ENCODE peak calls at places on chromosomes 4 and X, in ten cellular contexts. Y is heart right ventricle, W is colonic mucosa, O is sigmoid colon, B is tibial artery, Q is A673, R is endodermal cell, A is bronchial epithelial cell, H is heart left ventricle, P is cardiac muscle cell. X is an unnamed sample. For H3K27me3, the result is how much of the 10 kb centered on the place peaks cover.

GRCh38 chrX:71637253-71637618 is 18.9 kb upstream of the CXCR3 start:
- DNase-seq in Q (no peak), P (no peak), A (peak), R (no peak), Y (no peak), W (no peak), O (no peak), B (no peak), H (no peak), X (peak)

GRCh38 chrX:71909956-71910355 is 689 bp upstream of the NHSL2 start:
- DNase-seq in P (peak), W (no peak), H (peak), O (peak), Y (peak), B (peak), R (peak), A (no peak), Q (peak), X (no peak)

GRCh38 chrX:115652221-115652620 is 91.2 kb downstream of the PLS3 start:
- DNase-seq in B (no peak), Q (no peak), Y (no peak), H (no peak), P (peak), A (no peak), R (no peak), W (no peak), O (no peak), X (peak)

GRCh38 chrX:39063037-39063436 is 261.8 kb downstream of the MID1IP1 start:
- DNase-seq in O (no peak), H (no peak), Q (no peak), A (peak), Y (no peak), P (peak), W (peak), R (no peak), B (peak), X (peak)

GRCh38 chrX:154019633-154020499 is at the start of gene IRAK1:
- DNase-seq in R (peak), W (peak), Y (peak), A (peak), H (peak), B (peak), Q (peak), P (peak), O (no peak), X (peak)

GRCh38 chr4:98662055-98662453 is 3.6 kb upstream of the TSPAN5 start:
- DNase-seq in R (no peak), Q (no peak), W (no peak), B (no peak), A (no peak), P (no peak), O (no peak), Y (no peak), H (no peak), X (no peak)

GRCh38 chr4:137819964-137820383 is 287.7 kb upstream of the PCDH18 start:
- DNase-seq in R (peak), W (no peak), Y (no peak), H (no peak), O (no peak), B (no peak), P (peak), A (peak), Q (peak), X (peak)

GRCh38 chr4:144699565-144699964 is 53.6 kb downstream of the HHIP start:
- DNase-seq in Y (no peak), H (no peak), B (no peak), O (no peak), A (peak), P (peak), W (no peak), R (no peak), Q (peak), X (peak)

GRCh38 chr4:86957214-86957613 is 22.4 kb downstream of the AFF1 start:
- DNase-seq in O (no peak), W (no peak), Q (no peak), B (no peak), P (peak), R (no peak), A (peak), H (no peak), Y (no peak), X (peak)

GRCh38 chr4:65917486-65917885 is 247.2 kb upstream of the EPHA5 start:
- DNase-seq in R (no peak), Q (no peak), O (no peak), W (no peak), H (no peak), Y (no peak), B (no peak), A (no peak), P (peak), X (peak)

GRCh38 chr4:183747931-183748664 is 89.0 kb downstream of the TRAPPC11 start:
- DNase-seq in O (no peak), Q (peak), B (no peak), R (no peak), W (peak), H (no peak), P (no peak), Y (no peak), A (no peak), X (no peak)

GRCh38 chr4:53706422-53707032 is 115.2 kb upstream of the LNX1 start:
- DNase-seq in H (no peak), B (no peak), A (peak), Q (peak), W (peak), R (peak), P (peak), O (no peak), Y (no peak), X (peak)

GRCh38 chrX:86047174-86047991 is at the start of gene CHM:
- DNase-seq in Q (peak), H (no peak), P (peak), A (peak), O (peak), R (peak), W (peak), B (peak), Y (peak), X (peak)

GRCh38 chr4:96524311-96524875 is 684.5 kb downstream of the PDHA2 start:
- DNase-seq in B (no peak), O (no peak), W (no peak), A (no peak), R (peak), H (no peak), Q (no peak), Y (no peak), P (no peak), X (no peak)

GRCh38 chr4:94974773-94975172 is 217.0 kb downstream of the BMPR1B start:
- DNase-seq in O (no peak), R (no peak), H (no peak), W (no peak), A (peak), P (peak), B (no peak), Y (no peak), Q (no peak), X (peak)
- TF ChIP-seq CTCF in O (no peak), R (no peak), H (no peak), W (no peak), A (no peak), P (no peak), B (no peak), Y (no peak), Q (no peak), X (no peak)

DNA sequence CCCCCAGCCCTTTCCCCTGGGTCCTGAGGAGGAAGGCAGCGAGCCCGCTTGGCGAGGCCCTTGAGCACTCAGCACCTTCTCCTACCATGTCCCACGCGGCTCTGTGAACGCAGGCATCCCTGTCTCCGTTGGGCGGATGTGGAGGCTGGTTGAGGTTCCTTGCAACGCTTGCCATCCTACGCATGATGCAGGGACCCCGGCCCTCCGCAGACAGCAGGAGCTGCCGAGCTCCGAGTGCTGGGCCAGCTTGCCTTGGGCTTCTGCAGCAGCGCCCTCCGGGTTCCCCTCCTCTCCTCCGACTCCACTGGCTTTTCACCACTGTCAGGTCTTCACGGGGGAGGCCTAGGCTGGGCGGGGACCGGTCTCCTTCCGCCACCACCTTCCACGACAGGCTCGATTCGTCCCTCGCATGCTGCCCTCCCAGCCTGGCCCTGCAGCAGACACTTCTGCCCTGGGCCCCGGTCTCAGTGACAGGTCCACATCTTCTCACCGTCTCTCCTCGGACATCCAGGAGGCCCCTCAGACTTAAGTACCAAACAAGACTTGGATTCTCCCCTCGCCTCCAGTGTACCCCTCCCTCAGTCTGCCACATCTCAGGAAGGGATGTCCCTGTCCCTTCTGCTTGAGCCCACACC is 67.6 kb upstream of the HGFAC start:
- DNase-seq in P (no peak), A (no peak), W (no peak), O (peak), H (no peak), B (no peak), R (no peak), Q (no peak), Y (no peak), X (no peak)
- H3K27me3 ChIP-seq in P (under half), A (under half), W (under half), O (under half), H (under half), B (under half), R (under half), Q (under half), Y (under half), X (under half)

DNA sequence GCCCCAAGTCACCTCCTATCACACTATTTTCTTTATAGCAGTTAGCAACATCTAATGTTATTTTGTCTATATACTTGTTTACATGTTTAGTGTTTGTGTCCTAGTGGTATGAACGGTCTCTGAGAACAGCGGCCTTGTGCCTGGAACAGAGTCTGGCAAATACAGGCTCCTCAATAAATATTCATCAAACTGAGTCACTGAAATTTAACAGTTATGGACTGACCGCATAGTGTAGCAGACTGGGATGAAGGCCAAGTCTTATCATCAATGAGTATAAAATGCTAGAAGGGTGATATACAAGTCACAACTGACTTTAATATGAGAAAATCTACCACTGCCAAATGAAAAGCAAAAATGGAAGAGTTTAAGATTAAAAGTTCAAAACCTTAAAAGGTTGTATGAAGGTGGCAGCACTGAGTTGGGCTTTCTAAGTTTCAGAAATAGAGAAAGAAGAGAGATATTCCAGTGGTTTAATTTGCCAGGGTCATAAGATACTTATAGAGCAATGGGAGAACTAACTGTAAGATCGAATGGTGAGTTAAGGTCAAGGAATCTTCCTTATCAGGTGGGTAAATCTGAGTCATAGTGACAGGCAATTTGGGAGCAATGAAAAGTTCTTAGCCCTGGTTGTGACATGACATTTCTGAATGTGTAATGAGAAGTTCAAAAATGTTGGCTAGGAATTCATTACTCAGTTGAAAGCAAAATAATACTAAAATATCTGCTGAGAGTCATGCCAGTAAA is 34.9 kb downstream of the ELOVL6 start:
- DNase-seq in R (no peak), W (no peak), P (peak), Y (no peak), H (no peak), A (peak), Q (no peak), B (no peak), O (no peak), X (peak)
- TF ChIP-seq CTCF in R (no peak), W (no peak), P (peak), Y (no peak), H (no peak), A (no peak), Q (no peak), B (no peak), O (no peak), X (peak)

GRCh38 chr4:188986271-188986689 is 847.0 kb downstream of the TRIML1 start:
- DNase-seq in H (no peak), R (no peak), W (no peak), P (no peak), A (peak), Q (peak), Y (no peak), B (no peak), O (no peak), X (peak)
- H3K27me3 ChIP-seq in H (under half), R (under half), W (under half), P (under half), A (under half), Q (under half), Y (under half), B (under half), O (under half), X (under half)

GRCh38 chr4:37798616-37799015 is 27.9 kb upstream of the PGM2 start:
- DNase-seq in Y (no peak), P (no peak), R (no peak), W (no peak), O (no peak), Q (no peak), A (no peak), H (no peak), B (no peak), X (no peak)

GRCh38 chr4:37803348-37803973 is 23.0 kb upstream of the PGM2 start:
- DNase-seq in H (no peak), R (no peak), W (no peak), A (peak), Q (peak), B (no peak), O (no peak), P (peak), Y (no peak), X (peak)

GRCh38 chr4:37805091-37805490 is 21.4 kb upstream of the PGM2 start:
- DNase-seq in H (no peak), W (no peak), Y (no peak), R (no peak), A (no peak), Q (no peak), P (no peak), B (no peak), O (no peak), X (no peak)

GRCh38 chr4:37799941-37800554 is 26.4 kb upstream of the PGM2 start:
- DNase-seq in A (no peak), P (no peak), B (no peak), Q (no peak), R (no peak), W (no peak), O (no peak), H (no peak), Y (no peak), X (no peak)

DNA sequence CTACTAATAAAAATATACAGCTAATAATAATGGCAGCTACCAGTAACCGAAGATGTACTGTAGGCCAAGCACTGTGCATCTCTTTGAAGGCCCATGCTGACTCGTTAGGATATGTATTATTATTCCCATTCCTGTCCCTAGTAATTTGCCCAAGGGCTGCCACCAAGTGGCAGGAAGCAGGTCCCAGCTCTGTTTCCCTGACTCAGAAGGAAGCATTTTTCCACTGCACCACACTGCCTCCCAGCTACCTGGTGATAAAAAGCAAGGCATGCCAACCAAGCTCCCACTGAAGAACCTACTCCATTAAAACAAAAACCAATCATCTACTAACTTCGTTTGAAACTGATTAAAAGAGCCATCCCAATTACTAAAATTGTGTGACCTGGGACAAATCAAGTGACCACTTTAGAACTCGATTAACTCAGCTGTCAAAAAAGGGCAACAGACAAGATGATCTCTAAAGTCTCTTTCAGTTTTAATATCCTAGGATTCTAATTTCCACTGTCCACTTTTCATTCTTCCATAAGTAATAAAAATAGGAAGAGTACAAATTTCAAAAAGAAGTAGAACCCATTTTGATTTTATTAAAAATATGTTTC is 24.3 kb upstream of the PGM2 start:
- DNase-seq in B (peak), O (no peak), H (no peak), P (peak), A (peak), Q (peak), R (peak), W (peak), Y (no peak), X (peak)
- TF ChIP-seq CTCF in B (peak), O (no peak), H (peak), P (peak), A (peak), Q (peak), R (peak), W (peak), Y (peak), X (peak)

DNA sequence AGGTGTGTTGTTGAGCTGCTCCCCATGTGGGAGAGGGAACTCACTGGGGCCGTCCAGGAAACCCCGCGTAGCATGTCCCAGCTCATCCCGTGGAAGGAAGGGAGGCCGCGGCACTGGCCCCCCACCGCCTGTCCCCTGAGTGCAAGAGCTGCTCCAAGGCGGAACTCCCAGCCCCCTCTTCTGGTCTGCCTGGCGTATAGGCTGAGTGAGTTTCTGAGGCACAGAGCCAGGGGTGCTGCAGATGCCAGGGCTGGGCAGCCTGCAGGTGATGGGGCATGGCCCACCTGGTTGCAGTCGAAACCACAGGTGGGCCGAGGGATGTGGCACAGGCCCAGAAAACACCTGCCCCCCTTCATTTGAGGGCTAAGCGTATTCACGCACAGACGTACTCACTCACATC is 49.6 kb downstream of the ABLIM2 start:
- DNase-seq in Q (no peak), W (no peak), P (no peak), H (no peak), B (no peak), R (no peak), A (no peak), O (no peak), Y (no peak), X (no peak)
- H3K27me3 ChIP-seq in Q (under half), W (under half), P (under half), H (under half), B (under half), R (under half), A (under half), O (under half), Y (under half), X (under half)

GRCh38 chr4:158067646-158068045 is 105.2 kb downstream of the GASK1B start:
- DNase-seq in A (no peak), H (no peak), O (no peak), W (no peak), P (no peak), Q (no peak), Y (no peak), B (no peak), R (no peak), X (peak)

GRCh38 chr4:158065603-158066002 is 107.2 kb downstream of the GASK1B start:
- DNase-seq in A (no peak), Q (no peak), Y (no peak), O (no peak), H (no peak), W (no peak), B (no peak), R (no peak), P (no peak), X (no peak)

GRCh38 chr4:158068063-158068462 is 104.8 kb downstream of the GASK1B start:
- DNase-seq in H (no peak), W (no peak), Y (no peak), Q (no peak), O (no peak), B (no peak), A (no peak), R (no peak), P (peak), X (no peak)

GRCh38 chr4:158065176-158065575 is 107.6 kb downstream of the GASK1B start:
- DNase-seq in W (no peak), Q (peak), P (no peak), R (peak), H (no peak), Y (no peak), A (no peak), B (no peak), O (no peak), X (no peak)
- TF ChIP-seq CTCF in W (no peak), Q (peak), P (no peak), R (peak), H (no peak), Y (no peak), A (peak), B (no peak), O (no peak), X (no peak)

GRCh38 chrX:17747692-17748091 is 10.4 kb downstream of the SCML1 start:
- DNase-seq in A (no peak), Y (no peak), Q (no peak), P (no peak), H (no peak), R (no peak), W (no peak), B (no peak), O (no peak), X (no peak)
- H3K27me3 ChIP-seq in A (under half), Y (under half), Q (under half), P (under half), H (under half), R (under half), W (under half), B (under half), O (under half), X (under half)

DNA sequence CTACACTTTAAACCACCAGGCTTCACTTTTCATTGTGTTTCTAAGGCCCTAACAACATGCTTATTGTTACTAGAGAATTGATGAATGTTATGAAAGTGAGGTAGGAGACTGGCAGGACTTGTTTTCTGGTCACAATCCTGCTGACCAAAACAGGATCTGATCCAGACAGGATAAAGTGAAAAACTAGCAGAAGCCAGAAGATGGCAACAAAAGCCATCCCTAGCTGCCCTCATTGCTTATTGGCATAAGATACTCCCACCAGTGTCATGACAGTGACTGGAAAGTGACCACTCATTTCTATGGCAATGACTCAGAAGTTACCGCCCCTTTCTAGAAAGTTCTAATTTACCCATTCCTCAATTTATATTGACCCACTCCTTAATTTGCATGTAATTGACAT is 29.9 kb upstream of the FGG start:
- DNase-seq in O (no peak), Y (no peak), Q (no peak), W (no peak), A (no peak), R (no peak), B (no peak), H (no peak), P (no peak), X (no peak)
- TF ChIP-seq CTCF in O (no peak), Y (no peak), Q (no peak), W (no peak), A (no peak), R (peak), B (no peak), H (no peak), P (no peak), X (no peak)

DNA sequence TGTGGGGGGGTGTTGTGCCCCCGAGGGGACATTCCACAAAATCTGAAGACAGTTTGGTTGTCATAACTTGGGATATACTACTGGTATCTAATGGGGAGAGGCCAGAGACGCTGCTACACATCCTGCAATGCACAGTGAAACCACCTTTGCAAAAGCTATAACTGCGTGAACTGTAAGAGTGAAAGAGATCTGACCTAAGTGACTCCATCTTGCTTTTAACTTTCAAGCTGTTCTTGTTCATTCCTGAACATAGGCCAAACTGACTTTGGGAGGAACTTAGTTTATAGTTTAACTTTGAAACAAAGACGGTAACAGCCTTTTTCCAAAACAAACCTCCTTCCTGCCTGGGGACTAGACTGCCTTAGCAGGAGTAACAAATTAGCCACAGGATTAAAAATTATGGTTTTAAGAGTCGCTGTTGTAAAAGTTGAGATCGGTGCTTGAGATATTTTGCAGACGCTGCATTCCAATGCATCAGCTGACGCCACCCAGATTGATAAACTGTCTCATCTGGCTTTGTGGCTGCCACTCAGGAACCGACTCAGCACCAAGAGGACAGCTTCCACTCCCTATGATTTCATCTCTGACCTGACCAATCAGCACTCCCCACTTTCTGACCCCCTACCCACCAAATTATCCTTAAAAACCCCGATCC is 70.9 kb downstream of the ATXN3L start:
- DNase-seq in H (no peak), A (no peak), W (no peak), P (peak), Y (no peak), Q (no peak), R (no peak), O (no peak), B (no peak), X (peak)
- H3K27me3 ChIP-seq in H (under half), A (under half), W (under half), P (under half), Y (under half), Q (under half), R (under half), O (under half), B (under half), X (under half)